ENCODE peak calls at places on chromosomes 6 and 20, in five cellular contexts. Z, F, I, A and V are unnamed samples.

GRCh38 chr6:4781967-4782537 is 5.8 kb downstream of the CDYL start:
- DNase-seq in Z (no peak), F (no peak), I (no peak), A (no peak), V (no peak)

GRCh38 chr6:31829633-31830492 is 2.3 kb downstream of the HSPA1B start:
- DNase-seq in Z (no peak), F (no peak), I (no peak), A (no peak), V (no peak)

GRCh38 chr20:32830437-32830836 is 10.7 kb downstream of the MAPRE1 start:
- DNase-seq in Z (no peak), F (no peak), I (no peak), A (peak), V (no peak)

GRCh38 chr20:57656252-57656820 is 36.1 kb upstream of the ZBP1 start:
- DNase-seq in Z (no peak), F (no peak), I (no peak), A (no peak), V (peak)

GRCh38 chr20:48787861-48788375 is 39.9 kb downstream of the PREX1 start:
- DNase-seq in Z (no peak), F (no peak), I (no peak), A (no peak), V (no peak)

GRCh38 chr6:107957909-107958688 is at the start of gene SEC63:
- DNase-seq in Z (peak), F (peak), I (peak), A (peak), V (peak)

GRCh38 chr6:29653452-29654038 is 3.3 kb upstream of the MOG start:
- DNase-seq in Z (peak), F (no peak), I (no peak), A (peak), V (peak)

GRCh38 chr6:10413850-10414765 is 766 bp downstream of the TFAP2A start:
- DNase-seq in Z (no peak), F (peak), I (no peak), A (no peak), V (no peak)

GRCh38 chr6:155958550-155958949 is 502.9 kb upstream of the NOX3 start:
- DNase-seq in Z (no peak), F (no peak), I (no peak), A (no peak), V (no peak)

GRCh38 chr6:167350731-167351655 is 26.1 kb downstream of the TTLL2 start:
- DNase-seq in Z (peak), F (no peak), I (peak), A (peak), V (peak)

GRCh38 chr6:89952361-89952680 is 58.1 kb downstream of the GJA10 start:
- DNase-seq in Z (no peak), F (no peak), I (no peak), A (no peak), V (no peak)

GRCh38 chr6:4664117-4664626 is 112.0 kb upstream of the CDYL start:
- DNase-seq in Z (no peak), F (no peak), I (no peak), A (peak), V (no peak)